ENCODE peak calls at places on chromosomes 2 and 18, in ten cellular contexts. N is fibroblast of pulmonary artery; G is MCF 10A; S is suprapubic skin; C is psoas muscle; K is Caco-2; M is heart left ventricle; Q is testis; U is CD8-positive, alpha-beta T cell; F is HFFc6. L is an unnamed sample.

GRCh38 chr2:41353060-41353459 is 694.8 kb upstream of the PKDCC start:
- DNase-seq in C (no peak), S (no peak), G (no peak), Q (no peak), M (no peak), U (no peak), F (no peak), N (no peak), K (no peak), L (no peak)

GRCh38 chr2:6186332-6187100 is 494.3 kb downstream of the SOX11 start:
- DNase-seq in S (no peak), C (no peak), F (no peak), M (peak), K (peak), U (no peak), Q (no peak), N (peak), G (peak), L (no peak)

GRCh38 chr2:238974061-238974460 is 126.2 kb downstream of the TWIST2 start:
- DNase-seq in M (no peak), C (no peak), N (peak), F (peak), K (no peak), S (no peak), G (peak), U (no peak), Q (no peak), L (no peak)

GRCh38 chr2:85164145-85164559 is 31.0 kb downstream of the TCF7L1 start:
- DNase-seq in F (no peak), S (no peak), U (no peak), N (no peak), Q (no peak), K (peak), M (no peak), C (no peak), G (no peak), L (no peak)

GRCh38 chr2:9655441-9656269 is 24.9 kb upstream of the YWHAQ start:
- DNase-seq in U (peak), S (no peak), F (peak), K (no peak), N (peak), G (peak), C (no peak), M (no peak), Q (no peak), L (no peak)

GRCh38 chr18:58409802-58410445 is 219.0 kb downstream of the ALPK2 start:
- DNase-seq in C (no peak), M (no peak), U (no peak), G (no peak), K (no peak), S (no peak), Q (no peak), N (no peak), F (no peak), L (no peak)

GRCh38 chr2:98333922-98334321 is 12.3 kb upstream of the CNGA3 start:
- DNase-seq in N (peak), G (peak), S (no peak), F (no peak), U (no peak), M (no peak), K (no peak), Q (no peak), C (no peak), L (no peak)

GRCh38 chr2:105748564-105748963 is 3.9 kb downstream of the NCK2 start:
- DNase-seq in M (no peak), G (no peak), K (no peak), S (peak), C (no peak), F (no peak), Q (peak), N (no peak), U (no peak), L (no peak)

GRCh38 chr2:209340522-209340921 is 83.3 kb upstream of the MAP2 start:
- DNase-seq in G (peak), C (no peak), Q (no peak), M (no peak), F (no peak), U (no peak), N (no peak), S (no peak), K (no peak), L (no peak)

GRCh38 chr2:105621038-105621437 is 123.7 kb upstream of the NCK2 start:
- DNase-seq in C (no peak), N (no peak), K (no peak), S (no peak), M (no peak), F (no peak), Q (no peak), U (no peak), G (no peak), L (no peak)

GRCh38 chr18:22168360-22168921 is 948 bp upstream of the GATA6 start:
- DNase-seq in C (no peak), K (peak), G (no peak), N (peak), U (no peak), M (no peak), S (no peak), F (no peak), Q (peak), L (no peak)

GRCh38 chr2:237727363-237727762 is 71.2 kb upstream of the RBM44 start:
- DNase-seq in N (no peak), M (no peak), F (no peak), C (no peak), G (peak), K (no peak), U (no peak), Q (no peak), S (peak), L (no peak)

GRCh38 chr2:55885129-55885943 is 38.2 kb downstream of the EFEMP1 start:
- DNase-seq in S (no peak), M (no peak), Q (no peak), C (no peak), F (peak), G (peak), K (no peak), N (peak), U (no peak), L (no peak)

GRCh38 chr18:75314117-75314516 is 103.5 kb downstream of the TSHZ1 start:
- DNase-seq in S (no peak), M (no peak), U (no peak), K (no peak), N (no peak), C (no peak), G (no peak), F (no peak), Q (no peak), L (no peak)

GRCh38 chr2:96089356-96090180 is 26.8 kb downstream of the ADRA2B start:
- DNase-seq in U (no peak), S (peak), G (no peak), Q (peak), N (no peak), K (no peak), M (peak), C (peak), F (no peak), L (no peak)

GRCh38 chr18:62399781-62400308 is 74.7 kb downstream of the TNFRSF11A start:
- DNase-seq in M (no peak), G (peak), C (no peak), N (no peak), S (no peak), K (peak), Q (no peak), U (no peak), F (no peak), L (no peak)

GRCh38 chr18:22912835-22913234 is 20.3 kb upstream of the RBBP8 start:
- DNase-seq in K (no peak), M (no peak), N (peak), F (no peak), C (no peak), G (no peak), Q (no peak), U (no peak), S (no peak), L (no peak)

GRCh38 chr2:46071074-46071473 is 226.1 kb upstream of the EPAS1 start:
- DNase-seq in F (no peak), M (no peak), U (no peak), K (no peak), N (no peak), G (no peak), C (no peak), S (no peak), Q (no peak), L (no peak)
- TF ChIP-seq CTCF in F (no peak), M (no peak), U (no peak), K (no peak), N (no peak), G (no peak), C (no peak), S (no peak), Q (no peak), L (no peak)

GRCh38 chr2:44464437-44464836 is 102.7 kb downstream of the CAMKMT start:
- DNase-seq in Q (no peak), U (no peak), K (no peak), S (no peak), C (no peak), G (no peak), F (no peak), N (no peak), M (no peak), L (no peak)

DNA sequence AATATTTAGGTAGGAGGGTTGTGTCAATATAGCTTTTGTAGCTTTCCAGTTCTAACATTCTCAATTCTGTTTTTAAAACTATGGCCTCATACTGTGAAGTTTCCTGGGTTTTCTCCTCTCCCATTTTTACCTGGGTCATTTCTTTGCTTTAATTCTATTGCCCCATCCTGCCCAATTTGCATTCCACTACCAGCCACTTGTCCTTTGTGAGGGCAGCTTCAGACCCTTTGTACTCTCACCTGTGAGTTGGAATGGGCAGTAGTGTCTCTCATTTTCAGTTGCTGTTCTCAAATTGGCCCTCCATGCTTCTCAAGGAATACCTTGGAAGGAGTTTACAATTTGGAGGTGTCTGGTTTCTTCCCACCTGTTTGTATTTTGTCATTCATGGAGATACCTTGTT is 108.4 kb downstream of the CAMKMT start:
- DNase-seq in G (no peak), M (no peak), S (no peak), K (no peak), Q (no peak), U (no peak), C (no peak), F (no peak), N (no peak), L (no peak)
- TF ChIP-seq CTCF in G (no peak), M (no peak), S (no peak), K (no peak), Q (no peak), U (no peak), C (no peak), F (no peak), N (no peak), L (no peak)

GRCh38 chr18:12121175-12122095 is 27.8 kb downstream of the ANKRD62 start:
- DNase-seq in K (peak), G (peak), U (no peak), S (no peak), F (no peak), Q (no peak), C (no peak), N (peak), M (no peak), L (no peak)
- TF ChIP-seq CTCF in K (peak), G (peak), U (no peak), S (no peak), F (peak), Q (no peak), C (peak), N (peak), M (peak), L (no peak)

GRCh38 chr2:241218131-241219029 is 29.9 kb downstream of the ANO7 start:
- DNase-seq in F (no peak), G (peak), K (peak), Q (peak), S (no peak), C (peak), N (no peak), M (peak), U (peak), L (peak)
- TF ChIP-seq CTCF in F (peak), G (no peak), K (peak), Q (no peak), S (no peak), C (peak), N (no peak), M (peak), U (no peak), L (no peak)

GRCh38 chr2:44342854-44343253 is 18.4 kb downstream of the PREPL start:
- DNase-seq in C (no peak), S (no peak), G (peak), Q (no peak), M (no peak), U (peak), N (peak), K (peak), F (no peak), L (no peak)
- TF ChIP-seq CTCF in C (peak), S (no peak), G (peak), Q (no peak), M (peak), U (peak), N (peak), K (peak), F (peak), L (no peak)

DNA sequence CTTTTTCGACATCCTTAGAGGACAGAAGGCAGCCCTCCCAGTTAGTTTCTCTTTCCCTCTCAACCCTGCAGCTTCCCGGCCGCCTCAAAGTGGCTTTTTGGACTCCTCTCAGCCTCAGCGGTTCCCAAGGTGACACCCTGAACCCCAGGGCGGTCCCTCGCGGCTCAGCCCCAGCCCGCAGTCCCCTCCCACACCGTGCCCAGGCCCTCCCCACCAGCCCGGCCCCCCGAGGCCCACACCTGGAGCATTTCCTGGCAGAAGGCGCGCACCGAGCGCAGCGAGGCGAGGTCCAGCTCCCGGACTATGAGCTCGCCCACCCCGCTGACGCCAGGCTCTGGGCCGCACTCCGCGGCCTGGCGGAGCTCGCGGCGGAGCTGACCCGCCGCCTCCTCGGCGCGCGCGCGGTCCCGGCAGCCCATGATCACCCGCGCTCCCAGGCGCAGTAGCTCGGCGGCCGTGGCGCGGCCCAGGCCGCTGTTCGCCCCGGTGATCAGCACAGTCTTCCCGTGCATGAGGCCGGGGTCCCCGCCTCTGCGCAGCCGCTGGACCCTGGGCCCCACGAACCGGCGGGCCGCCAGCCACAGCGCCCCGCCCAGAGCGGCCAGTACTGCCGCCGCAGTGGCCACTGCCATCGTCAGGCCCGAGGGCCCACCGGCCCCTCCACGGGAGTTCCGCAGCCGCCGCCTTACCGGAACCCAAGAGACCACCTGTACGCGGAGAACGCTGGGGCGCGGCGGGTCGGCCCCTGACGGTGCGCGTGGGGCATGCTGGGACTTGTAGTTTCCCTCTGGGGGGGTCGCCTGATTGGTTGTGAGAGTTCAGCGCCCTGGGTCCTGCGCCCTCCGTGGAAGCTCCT is at the start of gene RDH14:
- DNase-seq in U (peak), G (peak), N (peak), F (peak), K (peak), S (peak), M (peak), C (peak), Q (peak), L (peak)
- TF ChIP-seq CTCF in U (no peak), G (no peak), N (no peak), F (peak), K (no peak), S (no peak), M (no peak), C (no peak), Q (peak), L (no peak)

DNA sequence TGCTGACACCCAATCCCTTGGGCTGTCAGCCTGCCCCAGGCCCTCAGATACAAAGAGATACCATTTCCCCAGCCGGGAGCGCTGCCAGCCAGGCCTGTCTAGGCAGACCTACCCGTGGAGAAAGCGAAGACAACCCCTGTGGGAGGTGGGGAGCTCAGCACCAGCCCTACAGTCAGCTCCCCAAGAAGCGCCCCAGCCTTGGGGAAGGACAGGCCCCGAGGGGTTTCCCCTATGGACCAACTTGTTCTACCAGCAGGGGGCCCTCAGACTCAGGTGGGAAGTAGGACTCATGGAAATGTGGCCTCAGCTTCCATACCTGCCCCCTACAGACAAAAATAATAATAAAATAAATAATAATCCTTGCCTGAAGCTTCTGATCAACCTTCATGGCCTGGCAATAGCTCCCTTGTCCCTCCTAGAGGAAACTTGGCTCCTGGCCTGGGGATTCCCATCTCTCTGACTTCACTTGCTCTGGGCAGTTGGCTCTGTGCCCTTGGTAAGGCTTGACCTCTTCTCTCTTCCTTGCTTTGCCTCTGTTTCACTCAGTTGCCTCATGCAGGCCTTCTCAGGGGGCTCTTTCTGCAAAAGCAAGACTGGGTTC is 7.0 kb downstream of the SLC35F6 start:
- DNase-seq in M (peak), S (peak), G (peak), C (peak), U (peak), N (peak), K (peak), F (peak), Q (peak), L (no peak)
- TF ChIP-seq CTCF in M (peak), S (no peak), G (peak), C (peak), U (no peak), N (peak), K (peak), F (peak), Q (peak), L (no peak)

L was measured in activated B cell treated with CpG ODN at 0.5 μM for 24 hours.